ENCODE peak calls at places on chromosomes 6 and 20, in six cellular contexts. R is H1, W is neuronal stem cell, B is IMR-90, J is mesenchymal stem cell, H is trophoblast cell. X is an unnamed sample.

GRCh38 chr6:36954262-36954931 is at the start of gene PI16:
- DNase-seq in J (no peak), B (no peak), R (no peak), W (no peak), H (no peak), X (no peak)

GRCh38 chr20:62197801-62198200 is 15.0 kb downstream of the MTG2 start:
- DNase-seq in W (no peak), J (no peak), H (no peak), R (no peak), B (no peak), X (no peak)

GRCh38 chr6:81791756-81792155 is 39.3 kb upstream of the TENT5A start:
- DNase-seq in W (no peak), J (no peak), R (no peak), H (no peak), B (no peak), X (no peak)

GRCh38 chr20:58146761-58147160 is 81.7 kb downstream of the ANKRD60 start:
- DNase-seq in R (no peak), H (no peak), B (no peak), J (no peak), W (no peak), X (no peak)

GRCh38 chr6:63236398-63236817 is 25.1 kb downstream of the FKBP1C start:
- DNase-seq in H (no peak), B (no peak), J (no peak), R (no peak), W (no peak), X (peak; percentile 80)

GRCh38 chr20:38346741-38347140 is 459 bp downstream of the LBP start:
- DNase-seq in W (no peak), B (no peak), R (no peak), H (no peak), J (no peak), X (no peak)

GRCh38 chr6:161393839-161394364 is 120.0 kb upstream of the AGPAT4 start:
- DNase-seq in B (peak; percentile 90), J (peak; percentile 88), H (peak; percentile 86), R (no peak), W (peak; percentile 65), X (peak; percentile 90)

GRCh38 chr6:25175216-25175615 is 104.0 kb upstream of the CARMIL1 start:
- DNase-seq in W (no peak), H (peak; percentile 100), B (peak; percentile 11), J (no peak), R (no peak), X (peak; percentile 69)

GRCh38 chr6:44128020-44128917 is 915 bp downstream of the TMEM63B start:
- DNase-seq in W (no peak), J (peak; percentile 57), R (peak; percentile 70), H (peak; percentile 38), B (no peak), X (peak; percentile 39)

GRCh38 chr20:19930461-19930860 is 86.7 kb upstream of the NAA20 start:
- DNase-seq in H (no peak), W (no peak), J (no peak), R (no peak), B (no peak), X (no peak)

GRCh38 chr6:6699741-6700367 is 111.3 kb downstream of the LY86 start:
- DNase-seq in W (no peak), B (peak; percentile 91), H (peak; percentile 97), J (peak; percentile 87), R (no peak), X (peak; percentile 62)

GRCh38 chr6:105087571-105088211 is 92.1 kb downstream of the POPDC3 start:
- DNase-seq in R (no peak), W (peak; percentile 42), H (peak; percentile 89), J (peak; percentile 61), B (peak; percentile 69), X (peak; percentile 45)

GRCh38 chr6:55562318-55562717 is 16.7 kb downstream of the HMGCLL1 start:
- DNase-seq in W (no peak), J (no peak), B (no peak), R (no peak), H (no peak), X (no peak)

GRCh38 chr6:41257369-41258195 is 28.9 kb downstream of the TREM1 start:
- DNase-seq in W (no peak), B (peak; percentile 44), J (peak; percentile 53), H (no peak), R (no peak), X (no peak)

GRCh38 chr6:37340639-37340943 is 13.2 kb upstream of the RNF8 start:
- DNase-seq in J (no peak), H (no peak), W (no peak), R (no peak), B (peak; percentile 57), X (no peak)

GRCh38 chr20:47220161-47220582 is 136.3 kb downstream of the ZMYND8 start:
- DNase-seq in R (peak; percentile 84), H (peak; percentile 55), W (peak; percentile 32), B (no peak), J (peak; percentile 46), X (peak; percentile 71)

GRCh38 chr20:3777726-3778629 is 3.3 kb downstream of the SPEF1 start:
- DNase-seq in J (peak; percentile 52), B (no peak), H (peak; percentile 64), R (peak; percentile 90), W (peak; percentile 47), X (peak; percentile 74)

GRCh38 chr6:85459224-85459901 is 9.5 kb downstream of the NT5E start:
- DNase-seq in H (peak; percentile 12), J (peak; percentile 68), R (no peak), W (no peak), B (peak; percentile 82), X (no peak)

GRCh38 chr6:134419717-134420116 is 101.8 kb upstream of the SGK1 start:
- DNase-seq in J (no peak), R (no peak), B (peak; percentile 29), W (no peak), H (peak; percentile 68), X (no peak)

GRCh38 chr6:169722362-169723199 is 1.7 kb downstream of the PHF10 start:
- DNase-seq in W (peak; percentile 29), H (peak; percentile 64), J (peak; percentile 73), R (peak; percentile 50), B (peak; percentile 88), X (peak; percentile 51)

GRCh38 chr20:62208805-62209755 is 11.0 kb downstream of the HRH3 start:
- DNase-seq in W (no peak), B (no peak), H (peak; percentile 83), J (no peak), R (peak; percentile 82), X (peak; percentile 78)

GRCh38 chr6:79269877-79270276 is 35.4 kb upstream of the HMGN3 start:
- DNase-seq in H (peak; percentile 97), B (peak; percentile 43), W (no peak), J (peak; percentile 94), R (no peak), X (peak; percentile 70)

GRCh38 chr6:21595951-21596378 is 2.4 kb downstream of the SOX4 start:
- DNase-seq in H (no peak), W (no peak), B (no peak), R (no peak), J (peak; percentile 21), X (peak; percentile 69)

GRCh38 chr20:5691918-5692618 is 58.1 kb upstream of the SHLD1 start:
- DNase-seq in W (no peak), R (no peak), J (no peak), H (no peak), B (no peak), X (no peak)

GRCh38 chr20:51054233-51054632 is 31.3 kb upstream of the KCNG1 start:
- DNase-seq in H (no peak), W (no peak), B (no peak), J (no peak), R (no peak), X (no peak)

DNA sequence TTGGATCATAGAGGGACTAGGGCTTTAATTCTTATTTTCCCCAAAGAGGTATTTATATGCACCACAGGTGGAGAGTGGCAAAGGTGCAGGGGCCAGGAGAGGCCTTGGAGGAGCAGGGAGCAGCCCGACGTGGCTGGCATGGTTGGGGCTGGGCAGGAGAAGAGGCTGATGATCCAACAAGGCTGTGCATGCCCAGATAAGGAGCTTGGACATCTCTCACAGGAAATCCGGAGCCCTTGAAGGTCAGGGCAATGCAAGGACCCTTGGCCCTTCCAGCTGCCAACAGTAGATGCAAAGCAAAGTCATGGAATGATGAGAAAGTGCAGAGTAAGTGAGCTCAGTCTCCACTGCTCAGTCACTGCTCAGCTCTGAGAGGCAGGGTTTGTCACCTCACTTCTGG is 39.9 kb upstream of the SIRT5 start:
- DNase-seq in W (no peak), H (no peak), R (no peak), B (no peak), J (no peak), X (no peak)
- H2BK120ac ChIP-seq in W (no peak overlapping the region), H (no peak overlapping the region), R (no peak overlapping the region), B (no peak overlapping the region), J (no peak overlapping the region), X (no peak overlapping the region)

GRCh38 chr20:37243076-37243936 is 18.3 kb downstream of the GHRH start:
- DNase-seq in H (no peak), J (no peak), B (no peak), W (no peak), R (peak; percentile 66), X (peak; percentile 53)
- H3K4me3 ChIP-seq in H (no peak overlapping the region), J (no peak overlapping the region), B (no peak overlapping the region), W (no peak overlapping the region), R (no peak overlapping the region), X (no peak overlapping the region)

GRCh38 chr6:151229401-151230276 is 10.1 kb upstream of the AKAP12 start:
- DNase-seq in W (no peak), B (no peak), R (no peak), H (peak; percentile 60), J (no peak), X (peak; percentile 63)
- H2BK120ac ChIP-seq in W (no peak overlapping the region), B (no peak overlapping the region), R (no peak overlapping the region), H (no peak overlapping the region), J (no peak overlapping the region), X (no peak overlapping the region)

GRCh38 chr20:49482173-49482572 is 295 bp downstream of the KCNB1 start:
- DNase-seq in J (no peak), W (no peak), B (no peak), H (no peak), R (no peak), X (no peak)
- H3K4me3 ChIP-seq in J (no peak overlapping the region), W (no peak overlapping the region), B (no peak overlapping the region), H (no peak overlapping the region), R (no peak overlapping the region), X (no peak overlapping the region)

GRCh38 chr6:145228962-145229582 is 506.2 kb downstream of the EPM2A start:
- DNase-seq in W (no peak), B (no peak), J (no peak), R (no peak), H (no peak), X (no peak)
- H2BK120ac ChIP-seq in W (no peak overlapping the region), B (no peak overlapping the region), J (no peak overlapping the region), R (no peak overlapping the region), H (no peak overlapping the region), X (no peak overlapping the region)

GRCh38 chr6:12279322-12280098 is 10.7 kb upstream of the EDN1 start:
- DNase-seq in W (no peak), R (no peak), H (peak; percentile 22), J (no peak), B (no peak), X (no peak)
- H3K4me3 ChIP-seq in W (no peak overlapping the region), R (no peak overlapping the region), H (no peak overlapping the region), J (no peak overlapping the region), B (no peak overlapping the region), X (no peak overlapping the region)

DNA sequence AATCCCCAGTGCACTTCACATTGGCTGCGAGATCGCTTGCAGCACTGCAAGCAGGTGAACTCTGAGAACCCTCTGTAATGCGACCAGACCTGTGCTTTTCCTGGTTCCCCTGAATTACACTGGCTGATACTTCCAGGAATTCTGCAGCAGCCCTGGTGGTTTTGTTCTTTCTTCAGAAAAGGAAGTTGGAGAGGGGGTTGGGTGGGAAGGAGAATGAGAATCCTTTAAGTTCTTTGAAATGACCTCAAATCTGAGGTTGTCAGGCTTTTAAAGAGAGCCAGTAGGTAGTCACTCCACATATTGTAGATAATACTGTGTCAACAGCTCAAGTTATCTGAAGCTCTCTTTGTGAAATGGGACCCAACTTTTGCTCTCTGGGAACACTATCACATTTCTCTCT is 62.4 kb downstream of the GCNT2 start:
- DNase-seq in R (no peak), B (no peak), H (no peak), J (no peak), W (no peak), X (peak; percentile 79)
- H2BK120ac ChIP-seq in R (no peak overlapping the region), B (no peak overlapping the region), H (no peak overlapping the region), J (no peak overlapping the region), W (no peak overlapping the region), X (peak overlapping the region; percentile 33)